ENCODE peak calls at places on chromosomes 12 and 14, in ten cellular contexts. C is iris pigment epithelial cell; O is AG09319; X is ACHN; W is RPMI7951; U is CMK; E is heart right ventricle; F is activated T-helper 1 cell treated with Interleukin-2 at 50 U/mL for 16 hours; B is NCI-H1417; Z is central memory CD4-positive, alpha-beta T cell. V is an unnamed sample.

GRCh38 chr14:104665663-104666522 is 23.5 kb upstream of the INF2 start:
- DNase-seq in C (no peak), O (no peak), X (peak), W (peak), U (no peak), E (no peak), F (peak), B (no peak), Z (peak), V (no peak)

GRCh38 chr14:100640481-100641273 is 53.5 kb upstream of the BEGAIN start:
- DNase-seq in C (peak), O (no peak), X (no peak), W (peak), U (peak), E (no peak), F (peak), B (no peak), Z (peak), V (no peak)

GRCh38 chr14:31261523-31261858 is 53.9 kb upstream of the HECTD1 start:
- DNase-seq in C (no peak), O (no peak), X (no peak), W (no peak), U (no peak), E (no peak), F (no peak), B (no peak), Z (no peak), V (no peak)

GRCh38 chr14:85250369-85250768 is 279.6 kb upstream of the FLRT2 start:
- DNase-seq in C (peak), O (no peak), X (no peak), W (no peak), U (peak), E (no peak), F (no peak), B (no peak), Z (no peak), V (no peak)

GRCh38 chr14:103123634-103124500 is 606 bp downstream of the TNFAIP2 start:
- DNase-seq in C (peak), O (no peak), X (peak), W (peak), U (no peak), E (peak), F (no peak), B (no peak), Z (no peak), V (no peak)

GRCh38 chr12:131335456-131335855 is 375.4 kb upstream of the SFSWAP start:
- DNase-seq in C (no peak), O (no peak), X (no peak), W (no peak), U (no peak), E (no peak), F (no peak), B (no peak), Z (no peak), V (no peak)

GRCh38 chr12:108618079-108618952 is 15.4 kb downstream of the SELPLG start:
- DNase-seq in C (peak), O (peak), X (peak), W (peak), U (no peak), E (peak), F (peak), B (peak), Z (peak), V (no peak)

GRCh38 chr12:113940357-113940756 is 25.8 kb downstream of the RBM19 start:
- DNase-seq in C (no peak), O (no peak), X (no peak), W (no peak), U (no peak), E (no peak), F (no peak), B (no peak), Z (no peak), V (no peak)

GRCh38 chr14:87161502-87161901 is 831.5 kb downstream of the GALC start:
- DNase-seq in C (no peak), O (no peak), X (no peak), W (no peak), U (no peak), E (no peak), F (no peak), B (no peak), Z (no peak), V (no peak)

GRCh38 chr14:91367173-91368171 is 50.1 kb downstream of the CCDC88C start:
- DNase-seq in C (peak), O (no peak), X (peak), W (peak), U (no peak), E (peak), F (peak), B (peak), Z (peak), V (no peak)

GRCh38 chr12:131167334-131167733 is 213.6 kb downstream of the ADGRD1 start:
- DNase-seq in C (no peak), O (no peak), X (no peak), W (no peak), U (no peak), E (no peak), F (no peak), B (no peak), Z (no peak), V (no peak)

GRCh38 chr12:120254809-120255208 is 10.7 kb downstream of the PXN start:
- DNase-seq in C (no peak), O (no peak), X (no peak), W (no peak), U (no peak), E (peak), F (no peak), B (no peak), Z (no peak), V (no peak)

GRCh38 chr14:102317564-102318248 is 1.8 kb upstream of the ZNF839 start:
- DNase-seq in C (no peak), O (no peak), X (peak), W (peak), U (no peak), E (peak), F (no peak), B (peak), Z (peak), V (no peak)

GRCh38 chr12:77104281-77104680 is 38.9 kb upstream of the E2F7 start:
- DNase-seq in C (no peak), O (no peak), X (no peak), W (no peak), U (no peak), E (no peak), F (no peak), B (no peak), Z (no peak), V (no peak)

GRCh38 chr14:54985156-54985555 is 41.7 kb downstream of the WDHD1 start:
- DNase-seq in C (no peak), O (no peak), X (no peak), W (no peak), U (no peak), E (no peak), F (no peak), B (no peak), Z (no peak), V (no peak)

GRCh38 chr14:22848391-22849164 is 12.2 kb downstream of the MMP14 start:
- DNase-seq in C (peak), O (peak), X (no peak), W (peak), U (no peak), E (peak), F (no peak), B (no peak), Z (no peak), V (no peak)